ENCODE peak calls at places on chromosome 11, in four cellular contexts. B is stomach, W is heart left ventricle, E is brain microvascular endothelial cell. L is an unnamed sample.

GRCh38 chr11:10770626-10771254 is 19.7 kb downstream of the CTR9 start:
- DNase-seq in B (peak), W (no peak), E (peak), L (no peak)

GRCh38 chr11:128522063-128522942 is 65.1 kb downstream of the ETS1 start:
- DNase-seq in B (peak), W (peak), E (peak), L (peak)

GRCh38 chr11:122637538-122637937 is 18.0 kb upstream of the UBASH3B start:
- DNase-seq in B (no peak), W (no peak), E (no peak), L (no peak)

GRCh38 chr11:75635009-75635909 is 33.6 kb downstream of the MAP6 start:
- DNase-seq in B (no peak), W (no peak), E (peak), L (no peak)

GRCh38 chr11:88414981-88415391 is 77.5 kb upstream of the CTSC start:
- DNase-seq in B (no peak), W (no peak), E (peak), L (no peak)

GRCh38 chr11:67667490-67668190 is 6.8 kb downstream of the ALDH3B2 start:
- DNase-seq in B (no peak), W (no peak), E (no peak), L (no peak)

GRCh38 chr11:113305440-113306336 is 8.7 kb upstream of the TTC12 start:
- DNase-seq in B (peak), W (peak), E (peak), L (peak)

GRCh38 chr11:61960532-61960931 is 6.9 kb downstream of the FTH1 start:
- DNase-seq in B (no peak), W (no peak), E (no peak), L (no peak)

GRCh38 chr11:120344302-120345004 is 8.2 kb downstream of the ARHGEF12 start:
- DNase-seq in B (no peak), W (no peak), E (peak), L (peak)

GRCh38 chr11:102974552-102975280 is 19.2 kb upstream of the MMP13 start:
- DNase-seq in B (peak), W (no peak), E (peak), L (no peak)

GRCh38 chr11:11813288-11813962 is 28.3 kb upstream of the USP47 start:
- DNase-seq in B (peak), W (no peak), E (peak), L (no peak)

GRCh38 chr11:112255075-112255739 is 5.5 kb downstream of the PLET1 start:
- DNase-seq in B (no peak), W (no peak), E (peak), L (no peak)

GRCh38 chr11:120289426-120289825 is 35.7 kb upstream of the TLCD5 start:
- DNase-seq in B (no peak), W (no peak), E (no peak), L (no peak)

GRCh38 chr11:17129003-17129402 is 51.5 kb upstream of the RPS13 start:
- DNase-seq in B (no peak), W (no peak), E (peak), L (no peak)

GRCh38 chr11:126415128-126415527 is 59.6 kb downstream of the ST3GAL4 start:
- DNase-seq in B (peak), W (peak), E (no peak), L (no peak)

GRCh38 chr11:69209038-69209350 is 53.3 kb downstream of the SMIM38 start:
- DNase-seq in B (no peak), W (no peak), E (no peak), L (no peak)

GRCh38 chr11:6755303-6755952 is 16.3 kb downstream of the OR2AG2 start:
- DNase-seq in B (peak), W (no peak), E (peak), L (peak)

GRCh38 chr11:67251841-67252240 is 14.4 kb upstream of the GRK2 start:
- DNase-seq in B (no peak), W (no peak), E (no peak), L (no peak)

GRCh38 chr11:72015511-72016061 is 16.9 kb downstream of the IL18BP start:
- DNase-seq in B (no peak), W (no peak), E (peak), L (no peak)
- TF ChIP-seq CTCF in B (no peak), W (no peak), E (peak), L (peak)

GRCh38 chr11:76838422-76839068 is 22.2 kb upstream of the ACER3 start:
- DNase-seq in B (no peak), W (no peak), E (no peak), L (no peak)

GRCh38 chr11:76835030-76835429 is 25.7 kb upstream of the ACER3 start:
- DNase-seq in B (no peak), W (no peak), E (no peak), L (no peak)

GRCh38 chr11:76835928-76836612 is 24.6 kb upstream of the ACER3 start:
- DNase-seq in B (peak), W (no peak), E (no peak), L (no peak)

GRCh38 chr11:76837696-76838421 is 22.9 kb upstream of the ACER3 start:
- DNase-seq in B (no peak), W (no peak), E (no peak), L (no peak)

DNA sequence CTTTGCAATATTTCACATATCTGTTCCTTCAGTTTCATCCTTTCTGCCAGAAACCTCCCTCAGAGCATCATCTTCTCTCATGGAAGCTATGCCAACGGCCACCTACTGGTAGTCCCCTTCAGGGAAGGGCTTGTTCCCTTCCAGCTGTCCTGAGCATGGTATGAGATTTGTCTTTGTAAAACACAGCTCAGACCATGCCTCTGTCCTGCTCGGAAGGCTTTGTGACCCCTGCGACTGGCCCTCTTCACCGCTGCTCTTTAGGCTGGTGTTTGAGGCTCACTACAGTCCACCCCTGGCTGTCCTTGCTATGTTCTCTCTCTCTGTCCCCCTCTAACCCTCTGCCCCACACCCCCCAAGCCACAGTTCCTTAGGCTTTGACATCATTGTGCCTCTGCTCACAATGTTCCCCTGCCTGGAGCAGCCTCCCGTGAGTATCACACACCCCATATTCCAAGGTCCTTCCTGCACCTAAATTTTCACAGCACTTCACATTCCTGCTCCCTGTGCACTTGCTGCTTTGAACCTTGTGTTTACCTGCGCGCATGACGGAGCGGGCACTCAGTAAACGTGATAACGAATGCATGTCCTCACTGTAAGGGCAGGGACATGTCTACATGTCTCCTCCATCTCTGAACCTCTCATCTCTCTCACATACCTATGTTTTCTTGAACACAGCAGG is 24.0 kb upstream of the ACER3 start:
- DNase-seq in B (peak), W (no peak), E (no peak), L (no peak)
- TF ChIP-seq CTCF in B (no peak), W (no peak), E (no peak), L (no peak)

GRCh38 chr11:60182546-60183330 is at the start of gene MS4A6A:
- DNase-seq in B (no peak), W (no peak), E (no peak), L (no peak)
- TF ChIP-seq CTCF in B (no peak), W (no peak), E (no peak), L (no peak)

GRCh38 chr11:81772161-81772560 is 961.5 kb downstream of the FAM181B start:
- DNase-seq in B (no peak), W (no peak), E (peak), L (no peak)
- TF ChIP-seq CTCF in B (no peak), W (no peak), E (no peak), L (no peak)

GRCh38 chr11:64305075-64305690 is at the start of gene ESRRA:
- DNase-seq in B (peak), W (peak), E (peak), L (peak)

GRCh38 chr11:64306563-64306875 is 1.2 kb downstream of the ESRRA start:
- DNase-seq in B (no peak), W (no peak), E (no peak), L (no peak)

GRCh38 chr11:64306876-64307622 is 1.7 kb downstream of the ESRRA start:
- DNase-seq in B (peak), W (no peak), E (no peak), L (no peak)

GRCh38 chr11:64304316-64305072 is 830 bp upstream of the ESRRA start:
- DNase-seq in B (peak), W (peak), E (peak), L (peak)

GRCh38 chr11:64305691-64306562 is 603 bp downstream of the ESRRA start:
- DNase-seq in B (peak), W (peak), E (no peak), L (peak)
- TF ChIP-seq CTCF in B (no peak), W (peak), E (peak), L (peak)

GRCh38 chr11:44036811-44037657 is 10.7 kb upstream of the ACCSL start:
- DNase-seq in B (peak), W (peak), E (peak), L (peak)

GRCh38 chr11:44034639-44035038 is 13.1 kb upstream of the ACCSL start:
- DNase-seq in B (no peak), W (no peak), E (no peak), L (no peak)

GRCh38 chr11:44033856-44034255 is 13.9 kb upstream of the ACCSL start:
- DNase-seq in B (no peak), W (no peak), E (no peak), L (no peak)

GRCh38 chr11:44033411-44033850 is 14.3 kb upstream of the ACCSL start:
- DNase-seq in B (no peak), W (no peak), E (no peak), L (no peak)

DNA sequence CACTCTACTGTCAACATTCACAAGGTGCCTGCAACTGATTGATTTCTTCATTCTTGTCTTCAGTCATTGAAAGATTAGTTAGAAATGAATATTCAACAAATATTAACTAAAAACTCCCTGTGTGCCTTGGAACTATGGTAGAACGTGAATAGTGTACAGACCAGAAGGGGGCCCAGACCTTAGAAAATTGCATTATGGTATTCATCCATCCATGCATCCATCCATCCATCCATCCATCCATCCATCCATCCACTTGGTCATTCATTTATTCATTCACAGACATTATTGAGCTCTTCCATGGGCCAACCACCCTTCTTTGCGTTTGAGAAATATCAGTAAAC is 10.2 kb upstream of the ACCSL start:
- DNase-seq in B (no peak), W (no peak), E (no peak), L (no peak)
- TF ChIP-seq CTCF in B (no peak), W (no peak), E (no peak), L (no peak)